ENCODE peak calls at places on chromosomes 5 and 9, in four cellular contexts. One of them, this sample, is unnamed.

GRCh38 chr9:108549184-108549583 is 306.6 kb downstream of the ACTL7B start:
- DNase-seq in GM12878: no peak
- DNase-seq in K562: no peak
- DNase-seq in HepG2: no peak
- DNase-seq in this sample: no peak

GRCh38 chr9:18362901-18363685 is 110.9 kb upstream of the ADAMTSL1 start:
- DNase-seq in GM12878: no peak
- DNase-seq in K562: no peak
- DNase-seq in HepG2: no peak
- DNase-seq in this sample: no peak

GRCh38 chr5:96790851-96791513 is 16.8 kb downstream of the ERAP1 start:
- DNase-seq in GM12878: no peak
- DNase-seq in K562: no peak
- DNase-seq in HepG2: no peak
- DNase-seq in this sample: no peak

GRCh38 chr5:68711311-68712200 is 382.3 kb upstream of the SLC30A5 start:
- DNase-seq in GM12878: peak; percentile 72
- DNase-seq in K562: no peak
- DNase-seq in HepG2: no peak
- DNase-seq in this sample: no peak

GRCh38 chr5:78320461-78320860 is 26.0 kb upstream of the AP3B1 start:
- DNase-seq in GM12878: no peak
- DNase-seq in K562: no peak
- DNase-seq in HepG2: peak; percentile 15
- DNase-seq in this sample: peak; percentile 21

GRCh38 chr5:91419571-91420537 is 36.7 kb upstream of the ARRDC3 start:
- DNase-seq in GM12878: no peak
- DNase-seq in K562: peak; percentile 46
- DNase-seq in HepG2: peak; percentile 32
- DNase-seq in this sample: peak; percentile 23

GRCh38 chr5:142506756-142507155 is 179.1 kb downstream of the FGF1 start:
- DNase-seq in GM12878: no peak
- DNase-seq in K562: no peak
- DNase-seq in HepG2: no peak
- DNase-seq in this sample: no peak

GRCh38 chr5:157607371-157608161 is 32.0 kb upstream of the ADAM19 start:
- DNase-seq in GM12878: no peak
- DNase-seq in K562: peak; percentile 33
- DNase-seq in HepG2: no peak
- DNase-seq in this sample: no peak

GRCh38 chr9:36401179-36401740 is 1.2 kb upstream of the RNF38 start:
- DNase-seq in GM12878: peak; percentile 19
- DNase-seq in K562: peak; percentile 82
- DNase-seq in HepG2: peak; percentile 48
- DNase-seq in this sample: peak; percentile 87

GRCh38 chr5:31531543-31531887 is 378 bp downstream of the DROSHA start:
- DNase-seq in GM12878: no peak
- DNase-seq in K562: peak; percentile 52
- DNase-seq in HepG2: peak; percentile 15
- DNase-seq in this sample: peak; percentile 33

GRCh38 chr5:92525131-92525530 is 1055.9 kb downstream of the NR2F1-AS1 start:
- DNase-seq in GM12878: no peak
- DNase-seq in K562: no peak
- DNase-seq in HepG2: no peak
- DNase-seq in this sample: no peak

GRCh38 chr9:111966851-111967250 is 70.2 kb downstream of the UGCG start:
- DNase-seq in GM12878: no peak
- DNase-seq in K562: no peak
- DNase-seq in HepG2: no peak
- DNase-seq in this sample: no peak

GRCh38 chr9:89801723-89802680 is 197.2 kb downstream of the GADD45G start:
- DNase-seq in GM12878: no peak
- DNase-seq in K562: no peak
- DNase-seq in HepG2: no peak
- DNase-seq in this sample: no peak

GRCh38 chr5:130279386-130279785 is 375.1 kb downstream of the CHSY3 start:
- DNase-seq in GM12878: no peak
- DNase-seq in K562: no peak
- DNase-seq in HepG2: no peak
- DNase-seq in this sample: no peak

GRCh38 chr9:7266911-7267555 is 509.3 kb downstream of the KDM4C start:
- DNase-seq in GM12878: no peak
- DNase-seq in K562: no peak
- DNase-seq in HepG2: no peak
- DNase-seq in this sample: peak; percentile 13

GRCh38 chr9:14710804-14711203 is 11.7 kb downstream of the CER1 start:
- DNase-seq in GM12878: no peak
- DNase-seq in K562: no peak
- DNase-seq in HepG2: no peak
- DNase-seq in this sample: no peak

GRCh38 chr9:72539824-72540347 is 18.5 kb downstream of the TMC1 start:
- DNase-seq in GM12878: no peak
- DNase-seq in K562: peak; percentile 16
- DNase-seq in HepG2: no peak
- DNase-seq in this sample: no peak

GRCh38 chr5:170168797-170169196 is 63.1 kb downstream of the FOXI1 start:
- DNase-seq in GM12878: no peak
- DNase-seq in K562: no peak
- DNase-seq in HepG2: no peak
- DNase-seq in this sample: no peak
- TF ChIP-seq FOXK2 in GM12878: no peak
- TF ChIP-seq FOXK2 in K562: no peak
- TF ChIP-seq FOXK2 in HepG2: no peak
- TF ChIP-seq FOXK2 in this sample: no peak

GRCh38 chr9:22084336-22085035 is 75.4 kb upstream of the CDKN2B start:
- DNase-seq in GM12878: no peak
- DNase-seq in K562: no peak
- DNase-seq in HepG2: peak; percentile 7
- DNase-seq in this sample: peak; percentile 44

GRCh38 chr9:22078081-22078480 is 69.0 kb upstream of the CDKN2B start:
- DNase-seq in GM12878: no peak
- DNase-seq in K562: no peak
- DNase-seq in HepG2: no peak
- DNase-seq in this sample: no peak

DNA sequence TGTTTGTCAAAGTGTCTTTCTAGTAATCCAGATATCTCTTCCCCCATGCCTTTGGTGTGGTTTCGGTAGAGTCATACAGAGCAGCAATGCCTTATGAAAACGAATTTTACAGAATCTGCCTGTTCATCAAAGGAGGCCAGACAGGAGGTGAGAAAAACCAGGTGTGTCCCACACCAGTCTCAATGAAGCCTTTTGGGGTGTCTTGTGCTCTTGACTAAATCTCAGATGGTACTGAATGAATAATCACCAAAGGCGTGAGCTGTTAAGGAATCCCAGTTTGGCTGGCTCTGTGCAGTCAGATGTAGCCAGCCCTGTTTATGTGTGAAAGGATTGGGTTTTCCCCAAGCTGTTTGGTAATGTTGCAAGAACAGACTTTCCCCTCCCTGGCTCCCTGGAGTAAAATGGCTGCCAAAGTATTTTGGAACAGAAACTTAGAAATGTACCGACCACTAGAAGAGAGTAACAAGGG is 70.8 kb upstream of the CDKN2B start:
- DNase-seq in GM12878: peak; percentile 40
- DNase-seq in K562: no peak
- DNase-seq in HepG2: no peak
- DNase-seq in this sample: no peak
- TF ChIP-seq BHLHE40 in GM12878: no peak
- TF ChIP-seq BHLHE40 in K562: no peak
- TF ChIP-seq BHLHE40 in HepG2: no peak
- TF ChIP-seq BHLHE40 in this sample: no peak

DNA sequence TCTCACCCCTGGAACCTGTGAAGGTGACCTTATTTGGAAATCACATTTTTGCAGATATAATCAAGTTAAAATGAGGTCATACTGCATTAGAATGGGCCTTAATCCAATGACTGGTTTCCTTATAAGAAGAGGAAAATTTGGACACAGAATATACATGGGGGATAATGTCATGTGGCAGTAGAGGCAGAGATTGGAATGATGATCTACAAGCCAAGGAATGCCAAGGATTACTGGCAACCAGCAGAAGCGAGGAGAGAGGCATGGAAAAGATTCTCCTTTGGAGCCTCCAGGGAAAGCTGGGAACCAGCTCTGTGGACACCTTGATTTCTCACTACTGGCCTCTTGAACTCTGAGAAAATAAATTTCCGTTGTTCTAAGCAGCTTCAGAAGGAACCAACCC is 20.2 kb upstream of the CEP78 start:
- DNase-seq in GM12878: no peak
- DNase-seq in K562: no peak
- DNase-seq in HepG2: no peak
- DNase-seq in this sample: no peak
- TF ChIP-seq FOXK2 in GM12878: no peak
- TF ChIP-seq FOXK2 in K562: no peak
- TF ChIP-seq FOXK2 in HepG2: no peak
- TF ChIP-seq FOXK2 in this sample: no peak

GRCh38 chr5:177552839-177553455 is 1.4 kb downstream of the FAM193B start:
- DNase-seq in GM12878: no peak
- DNase-seq in K562: no peak
- DNase-seq in HepG2: peak; percentile 29
- DNase-seq in this sample: no peak
- TF ChIP-seq BHLHE40 in GM12878: no peak
- TF ChIP-seq BHLHE40 in K562: no peak
- TF ChIP-seq BHLHE40 in HepG2: no peak
- TF ChIP-seq BHLHE40 in this sample: no peak